ENCODE peak calls at places on chromosomes 11 and 22, in four cellular contexts. Q is activated T-cell treated with anti-CD3 and anti-CD28 coated beads for 24 hours, N is transverse colon, U is NB4. O is an unnamed sample.

GRCh38 chr22:20495861-20496681 is 476 bp upstream of the KLHL22 start:
- DNase-seq in Q (peak), N (peak), U (peak), O (peak)

GRCh38 chr11:93921695-93922468 is 71.5 kb upstream of the VSTM5 start:
- DNase-seq in Q (peak), U (peak), N (peak), O (no peak)

GRCh38 chr11:128496249-128496648 is 91.1 kb downstream of the ETS1 start:
- DNase-seq in Q (no peak), N (no peak), U (no peak), O (no peak)

GRCh38 chr11:110712643-110713468 is 619 bp upstream of the ARHGAP20 start:
- DNase-seq in N (peak), Q (no peak), U (no peak), O (no peak)

GRCh38 chr11:128559496-128560103 is 27.8 kb downstream of the ETS1 start:
- DNase-seq in U (no peak), Q (no peak), N (no peak), O (no peak)

GRCh38 chr11:114121744-114122504 is 62.4 kb downstream of the ZBTB16 start:
- DNase-seq in U (no peak), N (no peak), Q (no peak), O (no peak)

GRCh38 chr22:17980638-17981051 is 43.7 kb downstream of the MICAL3 start:
- DNase-seq in Q (peak), N (peak), U (peak), O (no peak)

GRCh38 chr22:36021649-36022048 is 7.0 kb downstream of the RBFOX2 start:
- DNase-seq in Q (no peak), N (no peak), U (no peak), O (no peak)

GRCh38 chr11:44883277-44883676 is 67.4 kb downstream of the TP53I11 start:
- DNase-seq in Q (no peak), N (peak), U (no peak), O (no peak)

GRCh38 chr11:1597981-1598380 is at the start of gene KRTAP5-2:
- DNase-seq in N (no peak), U (no peak), Q (no peak), O (no peak)

GRCh38 chr11:14537134-14537599 is 17.0 kb upstream of the PSMA1 start:
- DNase-seq in Q (no peak), N (peak), U (peak), O (no peak)

GRCh38 chr11:113338730-113339129 is 24.3 kb downstream of the TTC12 start:
- DNase-seq in N (no peak), U (no peak), Q (no peak), O (no peak)

GRCh38 chr11:1354125-1354938 is 35.4 kb upstream of the BRSK2 start:
- DNase-seq in U (no peak), Q (no peak), N (no peak), O (no peak)

GRCh38 chr11:44627911-44628729 is 62.7 kb downstream of the CD82 start:
- DNase-seq in U (no peak), N (peak), Q (no peak), O (peak)

GRCh38 chr11:1560618-1561251 is 11.3 kb downstream of the DUSP8 start:
- DNase-seq in U (no peak), N (no peak), Q (no peak), O (no peak)

GRCh38 chr11:77580712-77581337 is 8.9 kb upstream of the AQP11 start:
- DNase-seq in N (no peak), U (peak), Q (no peak), O (no peak)

GRCh38 chr22:41538583-41538982 is 5.7 kb downstream of the POLR3H start:
- DNase-seq in Q (no peak), N (no peak), U (no peak), O (no peak)

GRCh38 chr11:4493480-4493818 is 11.0 kb downstream of the OR52K1 start:
- DNase-seq in Q (no peak), N (no peak), U (no peak), O (no peak)

GRCh38 chr11:14499178-14499559 is 442 bp downstream of the COPB1 start:
- DNase-seq in Q (peak), N (peak), U (peak), O (peak)

GRCh38 chr11:35343033-35343598 is 76.2 kb downstream of the SLC1A2 start:
- DNase-seq in U (no peak), N (no peak), Q (peak), O (no peak)

GRCh38 chr11:17076517-17077239 is 789 bp downstream of the RPS13 start:
- DNase-seq in N (no peak), U (peak), Q (no peak), O (no peak)

GRCh38 chr22:24695958-24696511 is 78.5 kb downstream of the PIWIL3 start:
- DNase-seq in U (peak), N (no peak), Q (no peak), O (no peak)

GRCh38 chr11:35272391-35272821 is 133.4 kb downstream of the CD44 start:
- DNase-seq in U (no peak), Q (peak), N (peak), O (no peak)